ENCODE peak calls at places on chromosomes 16 and 17, in ten cellular contexts. Z, H, N, I, J, O, Q, A, F and L are unnamed samples.

GRCh38 chr17:77526728-77527355 is 386.1 kb downstream of the SEC14L1 start:
- DNase-seq in O (no peak), Z (no peak), F (no peak), I (peak; percentile 33), H (no peak), N (no peak), J (no peak), A (no peak), Q (no peak), L (no peak)

GRCh38 chr17:77783991-77784820 is 174.3 kb upstream of the TNRC6C start:
- DNase-seq in N (no peak), F (no peak), Q (peak; percentile 63), Z (no peak), H (no peak), I (no peak), O (no peak), A (no peak), J (no peak), L (no peak)

GRCh38 chr16:15961060-15961511 is 11.7 kb downstream of the ABCC1 start:
- DNase-seq in A (no peak), I (no peak), J (peak; percentile 29), Q (peak; percentile 59), F (no peak), N (peak; percentile 68), Z (no peak), H (no peak), O (no peak), L (no peak)

GRCh38 chr16:68299571-68300453 is 10.9 kb downstream of the SLC7A6OS start:
- DNase-seq in I (no peak), F (no peak), A (no peak), H (no peak), N (no peak), Q (no peak), O (no peak), J (no peak), Z (no peak), L (no peak)

GRCh38 chr17:76546556-76547182 is 6.8 kb downstream of the PRCD start:
- DNase-seq in H (no peak), J (peak; percentile 91), Z (no peak), O (no peak), F (no peak), A (no peak), N (peak; percentile 99), I (no peak), Q (no peak), L (no peak)

GRCh38 chr17:81794074-81794476 is 9.9 kb upstream of the GCGR start:
- DNase-seq in N (no peak), A (no peak), Q (no peak), Z (no peak), J (no peak), I (no peak), F (no peak), H (no peak), O (no peak), L (no peak)

GRCh38 chr16:88287219-88287618 is 95.5 kb upstream of the ZNF469 start:
- DNase-seq in I (peak; percentile 68), H (no peak), J (peak; percentile 16), F (no peak), Z (no peak), O (no peak), N (no peak), Q (no peak), A (no peak), L (no peak)

GRCh38 chr17:50903604-50904521 is 37.7 kb upstream of the TOB1 start:
- DNase-seq in H (no peak), Q (no peak), Z (peak; percentile 53), N (peak; percentile 84), O (no peak), I (no peak), A (no peak), F (no peak), J (peak; percentile 23), L (no peak)

GRCh38 chr16:1788095-1788707 is 5.3 kb downstream of the IGFALS start:
- DNase-seq in Z (no peak), H (peak; percentile 14), A (no peak), N (no peak), F (no peak), O (no peak), Q (no peak), I (no peak), J (no peak), L (peak; percentile 3)

GRCh38 chr16:1563786-1564185 is 30.3 kb downstream of the TMEM204 start:
- DNase-seq in Z (no peak), Q (no peak), N (no peak), H (no peak), J (no peak), A (no peak), O (no peak), F (no peak), I (no peak), L (no peak)

GRCh38 chr17:53137919-53138318 is 684.8 kb upstream of the KIF2B start:
- DNase-seq in H (no peak), A (no peak), N (no peak), Q (no peak), O (no peak), F (no peak), J (no peak), I (no peak), Z (no peak), L (no peak)

GRCh38 chr16:57427824-57428223 is 19.4 kb downstream of the CIAPIN1 start:
- DNase-seq in O (no peak), H (no peak), Q (no peak), Z (no peak), N (peak; percentile 15), J (no peak), F (no peak), I (no peak), A (no peak), L (no peak)

DNA sequence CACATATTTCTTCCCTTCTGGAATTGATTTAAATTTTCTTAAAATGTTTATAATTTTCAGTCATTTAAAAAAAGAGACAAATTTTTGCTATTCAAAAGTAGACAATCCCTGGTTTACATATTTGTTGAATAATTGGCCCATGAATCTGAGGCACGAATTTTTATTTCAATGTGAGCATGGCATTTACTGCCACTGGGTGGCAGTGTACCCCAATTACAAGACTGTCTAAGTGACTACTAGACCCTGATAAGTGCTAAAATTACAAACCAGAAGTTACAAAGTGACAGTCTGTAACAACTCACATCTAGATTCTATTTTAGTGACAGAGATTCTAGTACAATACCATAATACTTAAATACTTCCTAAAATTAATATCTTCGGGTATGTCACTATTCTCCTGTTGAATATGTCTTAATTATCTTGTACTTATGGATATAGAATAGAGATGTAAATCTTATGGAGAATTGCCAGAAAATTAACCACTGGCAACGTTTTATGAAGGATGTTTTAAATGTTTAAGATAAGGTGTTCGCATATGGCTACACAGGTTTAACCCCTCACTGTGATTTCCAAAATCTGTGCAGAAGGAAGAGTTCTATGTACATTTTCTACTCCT is 235.8 kb downstream of the MAP2K4 start:
- DNase-seq in H (no peak), Z (peak; percentile 5), A (peak; percentile 18), N (peak; percentile 81), J (peak; percentile 67), Q (no peak), O (peak; percentile 25), I (no peak), F (peak; percentile 35), L (peak; percentile 35)
- TF ChIP-seq CTCF in H (peak; percentile 74), Z (peak; percentile 63), A (peak; percentile 66), N (peak; percentile 93), J (peak; percentile 75), Q (no peak), O (peak; percentile 62), I (peak; percentile 94), F (peak; percentile 66), L (peak; percentile 83)

GRCh38 chr16:74448990-74449389 is 27.7 kb upstream of the CLEC18B start:
- DNase-seq in A (peak; percentile 56), F (peak; percentile 75), O (peak; percentile 86), J (peak; percentile 99), Q (no peak), I (no peak), N (peak; percentile 95), H (peak; percentile 37), Z (no peak), L (no peak)

GRCh38 chr16:74450236-74450635 is 29.0 kb upstream of the CLEC18B start:
- DNase-seq in A (no peak), Z (no peak), F (no peak), I (no peak), H (no peak), J (peak; percentile 49), N (no peak), O (no peak), Q (no peak), L (no peak)

GRCh38 chr16:74447578-74447977 is 26.3 kb upstream of the CLEC18B start:
- DNase-seq in J (no peak), N (no peak), O (no peak), H (peak; percentile 28), F (no peak), A (no peak), Q (no peak), Z (no peak), I (no peak), L (no peak)

GRCh38 chr16:74450967-74451760 is 29.9 kb upstream of the CLEC18B start:
- DNase-seq in O (no peak), N (no peak), H (no peak), Q (no peak), J (no peak), A (no peak), I (no peak), Z (no peak), F (no peak), L (no peak)

GRCh38 chr16:74449470-74449869 is 28.2 kb upstream of the CLEC18B start:
- DNase-seq in A (peak; percentile 30), Q (no peak), I (no peak), H (no peak), O (peak; percentile 52), Z (no peak), F (no peak), N (peak; percentile 79), J (no peak), L (no peak)
- TF ChIP-seq CTCF in A (no peak), Q (no peak), I (no peak), H (no peak), O (no peak), Z (no peak), F (no peak), N (no peak), J (peak; percentile 32), L (no peak)

GRCh38 chr17:3448059-3448630 is 14.5 kb upstream of the OR1E2 start:
- DNase-seq in Q (no peak), J (no peak), I (no peak), F (no peak), A (no peak), H (no peak), O (no peak), Z (no peak), N (no peak), L (no peak)

DNA sequence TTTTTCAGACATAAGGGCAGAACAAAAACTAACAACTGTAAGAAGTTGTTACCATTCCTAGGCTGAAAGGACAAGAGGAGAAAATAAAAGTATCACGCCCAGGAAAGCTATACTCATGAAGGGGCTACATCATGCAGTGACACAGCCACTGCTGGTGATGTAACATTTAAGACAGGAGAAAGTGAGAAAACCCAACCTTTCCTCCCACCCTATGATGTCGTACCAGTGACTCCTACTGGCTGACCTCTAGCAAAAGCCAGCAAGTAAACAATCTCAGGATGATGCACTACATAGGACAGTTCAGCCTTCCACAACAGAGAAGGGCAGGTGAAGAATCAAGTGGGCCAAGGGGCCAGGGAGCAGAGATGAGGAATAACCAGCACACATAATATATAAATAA is 14.0 kb upstream of the OR1E2 start:
- DNase-seq in A (no peak), F (no peak), O (no peak), I (peak; percentile 76), H (no peak), J (no peak), N (no peak), Q (no peak), Z (no peak), L (no peak)
- TF ChIP-seq CTCF in A (no peak), F (no peak), O (no peak), I (peak; percentile 59), H (no peak), J (no peak), N (no peak), Q (no peak), Z (peak; percentile 32), L (no peak)

GRCh38 chr17:6420173-6420641 is 14.7 kb downstream of the AIPL1 start:
- DNase-seq in J (no peak), N (peak; percentile 1), A (no peak), F (no peak), Z (no peak), Q (no peak), H (no peak), O (no peak), I (peak; percentile 92), L (peak; percentile 56)
- TF ChIP-seq CTCF in J (peak; percentile 44), N (peak; percentile 42), A (peak; percentile 13), F (no peak), Z (no peak), Q (no peak), H (peak; percentile 7), O (peak; percentile 39), I (peak; percentile 81), L (peak; percentile 34)